ENCODE peak calls at places on chromosome 15, in eight cellular contexts. H is non-pigmented ciliary epithelial cell; E is AG10803; R is stimulated activated CD8-positive, alpha-beta memory T cell treated with anti-CD3 and anti-CD28 coated beads, Interleukin-4, amount 100 ng/mL, for 24 hours; K is uterus; T is activated T-cell treated with anti-CD3 and anti-CD28 coated beads for 1 hour; I is LoVo; D is AG08396. S is an unnamed sample.

GRCh38 chr15:74199293-74199645 is 3.3 kb downstream of the STRA6 start:
- DNase-seq in H (no peak), E (no peak), R (no peak), K (no peak), T (no peak), I (no peak), D (no peak), S (no peak)

GRCh38 chr15:69090197-69090948 is 70.1 kb upstream of the GLCE start:
- DNase-seq in H (no peak), E (peak), R (no peak), K (no peak), T (no peak), I (no peak), D (no peak), S (no peak)

GRCh38 chr15:99925661-99926461 is 192.6 kb upstream of the LYSMD4 start:
- DNase-seq in H (no peak), E (no peak), R (peak), K (peak), T (peak), I (peak), D (no peak), S (peak)

GRCh38 chr15:101182215-101182614 is 69.6 kb downstream of the CHSY1 start:
- DNase-seq in H (no peak), E (no peak), R (no peak), K (no peak), T (no peak), I (no peak), D (no peak), S (no peak)

GRCh38 chr15:58387130-58387529 is 44.7 kb upstream of the LIPC start:
- DNase-seq in H (no peak), E (peak), R (no peak), K (no peak), T (no peak), I (no peak), D (peak), S (no peak)

GRCh38 chr15:80093854-80094418 is 34.5 kb downstream of the ZFAND6 start:
- DNase-seq in H (no peak), E (no peak), R (peak), K (peak), T (no peak), I (peak), D (no peak), S (no peak)

GRCh38 chr15:71256934-71257333 is 141.7 kb downstream of the THSD4 start:
- DNase-seq in H (no peak), E (no peak), R (no peak), K (no peak), T (no peak), I (no peak), D (no peak), S (no peak)

GRCh38 chr15:91874992-91875651 is 21.6 kb downstream of the SLCO3A1 start:
- DNase-seq in H (no peak), E (no peak), R (no peak), K (no peak), T (no peak), I (no peak), D (no peak), S (no peak)

GRCh38 chr15:44066211-44066827 is 128.8 kb downstream of the FRMD5 start:
- DNase-seq in H (no peak), E (peak), R (peak), K (no peak), T (peak), I (peak), D (peak), S (peak)